ENCODE peak calls at places on chromosomes 5 and 9, in ten cellular contexts. O is stimulated activated CD4-positive, alpha-beta T cell treated with anti-CD3 and anti-CD28 coated beads, Interleukin-4, amount 100 ng/mL, for 48 hours; S is iris pigment epithelial cell; D is ACHN; R is HTR-8/SVneo; F is tibial artery; X is ovary; J is AG10803; Q is EL; P is NCI-H460. E is an unnamed sample.

GRCh38 chr9:77731930-77732329 is 83.8 kb upstream of the GNA14 start:
- DNase-seq in O (no peak), S (no peak), D (no peak), R (no peak), F (no peak), X (no peak), J (no peak), Q (no peak), P (no peak), E (no peak)

GRCh38 chr9:104923289-104923688 is 4.7 kb downstream of the ABCA1 start:
- DNase-seq in O (no peak), S (peak), D (no peak), R (no peak), F (no peak), X (no peak), J (peak), Q (peak), P (no peak), E (no peak)

GRCh38 chr5:56152437-56152836 is 80.7 kb downstream of the ANKRD55 start:
- DNase-seq in O (no peak), S (no peak), D (no peak), R (no peak), F (no peak), X (no peak), J (no peak), Q (no peak), P (no peak), E (no peak)

GRCh38 chr5:21212026-21212425 is 1224.0 kb upstream of the CDH18 start:
- DNase-seq in O (no peak), S (no peak), D (no peak), R (no peak), F (no peak), X (no peak), J (no peak), Q (no peak), P (no peak), E (no peak)

GRCh38 chr9:135284386-135285134 is 195.0 kb upstream of the PPP1R26 start:
- DNase-seq in O (no peak), S (no peak), D (no peak), R (no peak), F (no peak), X (no peak), J (no peak), Q (no peak), P (no peak), E (no peak)

GRCh38 chr5:141757402-141757801 is 75.4 kb upstream of the ARAP3 start:
- DNase-seq in O (no peak), S (peak), D (peak), R (peak), F (no peak), X (no peak), J (peak), Q (peak), P (peak), E (peak)

GRCh38 chr5:142012186-142012785 is 541 bp downstream of the GNPDA1 start:
- DNase-seq in O (peak), S (peak), D (peak), R (no peak), F (peak), X (peak), J (peak), Q (peak), P (peak), E (peak)

GRCh38 chr5:81717221-81717620 is 33.7 kb downstream of the SSBP2 start:
- DNase-seq in O (no peak), S (peak), D (no peak), R (no peak), F (no peak), X (no peak), J (no peak), Q (peak), P (no peak), E (peak)

GRCh38 chr9:132099741-132100407 is 20.2 kb upstream of the MED27 start:
- DNase-seq in O (no peak), S (peak), D (no peak), R (no peak), F (no peak), X (no peak), J (no peak), Q (no peak), P (no peak), E (no peak)

GRCh38 chr5:102902647-102903046 is 147.5 kb downstream of the PAM start:
- DNase-seq in O (no peak), S (no peak), D (no peak), R (no peak), F (no peak), X (no peak), J (no peak), Q (no peak), P (no peak), E (no peak)

GRCh38 chr5:175285263-175285662 is 158.7 kb downstream of the DRD1 start:
- DNase-seq in O (no peak), S (no peak), D (no peak), R (no peak), F (no peak), X (no peak), J (peak), Q (no peak), P (no peak), E (no peak)

GRCh38 chr5:134073404-134073803 is 41.1 kb upstream of the TCF7 start:
- DNase-seq in O (no peak), S (no peak), D (no peak), R (no peak), F (no peak), X (no peak), J (peak), Q (no peak), P (no peak), E (peak)

GRCh38 chr9:121226186-121226585 is 24.5 kb upstream of the RAB14 start:
- DNase-seq in O (no peak), S (peak), D (no peak), R (no peak), F (no peak), X (no peak), J (no peak), Q (peak), P (no peak), E (no peak)

GRCh38 chr9:2385746-2386145 is 235.8 kb upstream of the VLDLR start:
- DNase-seq in O (no peak), S (no peak), D (no peak), R (no peak), F (no peak), X (no peak), J (no peak), Q (no peak), P (no peak), E (no peak)

GRCh38 chr9:77764894-77765780 is 117.0 kb upstream of the GNA14 start:
- DNase-seq in O (no peak), S (peak), D (peak), R (peak), F (no peak), X (no peak), J (peak), Q (peak), P (peak), E (peak)

GRCh38 chr9:130306826-130307666 is 41.5 kb downstream of the HMCN2 start:
- DNase-seq in O (no peak), S (no peak), D (no peak), R (no peak), F (no peak), X (no peak), J (no peak), Q (no peak), P (no peak), E (no peak)

GRCh38 chr5:84986688-84987087 is 602.0 kb upstream of the EDIL3 start:
- DNase-seq in O (no peak), S (no peak), D (no peak), R (no peak), F (no peak), X (no peak), J (no peak), Q (no peak), P (no peak), E (no peak)

GRCh38 chr5:157651623-157652376 is 438 bp downstream of the SOX30 start:
- DNase-seq in O (peak), S (peak), D (no peak), R (no peak), F (peak), X (peak), J (peak), Q (peak), P (no peak), E (no peak)

GRCh38 chr9:107067715-107068416 is 204.9 kb downstream of the ZNF462 start:
- DNase-seq in O (no peak), S (no peak), D (no peak), R (no peak), F (no peak), X (no peak), J (no peak), Q (no peak), P (no peak), E (no peak)

GRCh38 chr5:146060221-146060585 is 45.2 kb downstream of the PLAC8L1 start:
- DNase-seq in O (no peak), S (no peak), D (no peak), R (no peak), F (no peak), X (no peak), J (no peak), Q (no peak), P (no peak), E (no peak)

GRCh38 chr9:6549106-6549505 is 96.4 kb downstream of the GLDC start:
- DNase-seq in O (no peak), S (no peak), D (no peak), R (no peak), F (no peak), X (no peak), J (no peak), Q (no peak), P (no peak), E (no peak)

GRCh38 chr5:139419793-139420192 is 15.9 kb upstream of the SPATA24 start:
- DNase-seq in O (no peak), S (no peak), D (no peak), R (no peak), F (no peak), X (no peak), J (no peak), Q (no peak), P (no peak), E (no peak)

GRCh38 chr9:87350915-87351314 is 146.8 kb upstream of the DAPK1 start:
- DNase-seq in O (no peak), S (peak), D (no peak), R (no peak), F (no peak), X (no peak), J (peak), Q (peak), P (no peak), E (no peak)

GRCh38 chr5:69414885-69415583 is at the start of gene MARVELD2:
- DNase-seq in O (peak), S (peak), D (peak), R (peak), F (peak), X (peak), J (peak), Q (peak), P (peak), E (peak)

GRCh38 chr9:120394058-120394669 is 185.8 kb downstream of the CDK5RAP2 start:
- DNase-seq in O (peak), S (peak), D (peak), R (peak), F (no peak), X (no peak), J (peak), Q (peak), P (no peak), E (peak)

GRCh38 chr9:120946259-120946658 is 19.7 kb upstream of the TRAF1 start:
- DNase-seq in O (no peak), S (peak), D (no peak), R (no peak), F (no peak), X (no peak), J (peak), Q (peak), P (no peak), E (peak)

GRCh38 chr5:113282470-113282869 is 152.3 kb downstream of the TSSK1B start:
- DNase-seq in O (no peak), S (no peak), D (no peak), R (no peak), F (no peak), X (no peak), J (no peak), Q (no peak), P (no peak), E (no peak)

E was measured in AG08396.